ENCODE peak calls at places on chromosome 22, in ten cellular contexts. H is NCI-H446, D is T-helper 2 cell, Q is SHP77 treated with DMSO at 0.1 percent for 48 hours, X is astrocyte of the spinal cord, A is substantia nigra, T is GM19239, Z is cardiac fibroblast, I is iris pigment epithelial cell, S is hippocampal formation. J is an unnamed sample.

GRCh38 chr22:50192825-50193204 is 7.1 kb downstream of the TRABD start:
- DNase-seq in Q (no peak), X (no peak), H (no peak), S (no peak), T (no peak), D (peak; percentile 57), Z (no peak), I (no peak), A (no peak), J (no peak)

GRCh38 chr22:30188911-30189310 is 57.6 kb downstream of the LIF start:
- DNase-seq in Z (no peak), I (peak; percentile 58), Q (no peak), T (no peak), X (no peak), D (no peak), S (no peak), A (no peak), H (no peak), J (no peak)

GRCh38 chr22:46432164-46433068 is 96.9 kb downstream of the TRMU start:
- DNase-seq in X (no peak), H (no peak), A (no peak), S (no peak), D (peak; percentile 81), I (no peak), Z (no peak), Q (no peak), T (peak; percentile 71), J (peak; percentile 5)

GRCh38 chr22:39405346-39406085 is 5.9 kb downstream of the TAB1 start:
- DNase-seq in A (peak; percentile 24), T (no peak), D (no peak), H (no peak), I (peak; percentile 82), S (peak; percentile 46), X (peak; percentile 60), Q (no peak), Z (peak; percentile 80), J (no peak)

GRCh38 chr22:49207008-49207775 is 620.5 kb downstream of the BRD1 start:
- DNase-seq in D (no peak), A (no peak), S (no peak), X (no peak), H (no peak), T (no peak), Z (no peak), I (no peak), Q (no peak), J (no peak)

GRCh38 chr22:21946262-21946925 is 6.3 kb downstream of the PPM1F start:
- DNase-seq in X (no peak), A (no peak), Z (no peak), Q (no peak), H (no peak), S (no peak), D (no peak), I (no peak), T (no peak), J (peak; percentile 59)

GRCh38 chr22:37830093-37830842 is 7.1 kb downstream of the GALR3 start:
- DNase-seq in T (no peak), D (no peak), X (no peak), S (no peak), A (no peak), I (no peak), H (no peak), Q (no peak), Z (no peak), J (no peak)

GRCh38 chr22:36701941-36702640 is 1.5 kb downstream of the CACNG2 start:
- DNase-seq in A (no peak), T (no peak), S (no peak), X (no peak), Q (no peak), Z (no peak), D (no peak), I (no peak), H (no peak), J (no peak)

GRCh38 chr22:32331236-32331917 is 26.3 kb upstream of the RFPL3 start:
- DNase-seq in I (no peak), Q (no peak), A (no peak), D (no peak), S (no peak), T (no peak), Z (no peak), H (no peak), X (no peak), J (no peak)

GRCh38 chr22:29190915-29191314 is 14.8 kb upstream of the EMID1 start:
- DNase-seq in Q (no peak), X (no peak), I (no peak), S (no peak), A (no peak), T (no peak), Z (peak; percentile 9), D (no peak), H (no peak), J (no peak)

GRCh38 chr22:37502342-37503182 is 16.4 kb upstream of the MFNG start:
- DNase-seq in H (no peak), D (no peak), Z (no peak), T (no peak), S (no peak), Q (no peak), X (no peak), A (no peak), I (no peak), J (no peak)

GRCh38 chr22:27989758-27990450 is 70.8 kb upstream of the PITPNB start:
- DNase-seq in Q (no peak), A (no peak), I (no peak), Z (no peak), H (no peak), D (no peak), T (no peak), S (no peak), X (no peak), J (no peak)

GRCh38 chr22:46053563-46054090 is 76.7 kb upstream of the WNT7B start:
- DNase-seq in Q (no peak), H (no peak), T (no peak), I (peak; percentile 61), A (peak; percentile 90), X (peak; percentile 61), S (peak; percentile 89), Z (peak; percentile 79), D (peak; percentile 73), J (peak; percentile 85)

GRCh38 chr22:25013634-25014033 is 61.1 kb downstream of the KIAA1671 start:
- DNase-seq in X (no peak), H (no peak), Z (peak; percentile 36), A (no peak), Q (no peak), S (no peak), D (no peak), I (no peak), T (no peak), J (no peak)

GRCh38 chr22:39094717-39095389 is 2.2 kb upstream of the APOBEC3H start:
- DNase-seq in A (no peak), X (no peak), I (no peak), Z (no peak), H (no peak), Q (no peak), T (no peak), S (no peak), D (peak; percentile 60), J (no peak)

GRCh38 chr22:35311551-35311999 is 11.9 kb downstream of the TOM1 start:
- DNase-seq in T (no peak), Z (no peak), S (no peak), H (no peak), A (no peak), D (peak; percentile 40), Q (no peak), I (no peak), X (no peak), J (no peak)

GRCh38 chr22:47376901-47377520 is 614.6 kb downstream of the TBC1D22A start:
- DNase-seq in Q (no peak), Z (no peak), I (no peak), H (no peak), X (no peak), D (no peak), S (no peak), A (no peak), T (no peak), J (no peak)

GRCh38 chr22:22348127-22348814 is 103.7 kb downstream of the VPREB1 start:
- DNase-seq in T (no peak), H (no peak), A (peak; percentile 48), X (no peak), Z (no peak), S (peak; percentile 63), Q (no peak), D (no peak), I (no peak), J (peak; percentile 25)

GRCh38 chr22:20304646-20305045 is 15.2 kb downstream of the DGCR6L start:
- DNase-seq in I (no peak), S (no peak), T (no peak), D (no peak), Q (no peak), Z (no peak), A (no peak), X (no peak), H (no peak), J (no peak)

GRCh38 chr22:49147171-49147570 is 680.5 kb downstream of the BRD1 start:
- DNase-seq in Z (no peak), Q (no peak), I (no peak), S (no peak), D (no peak), X (no peak), H (no peak), A (no peak), T (no peak), J (no peak)

GRCh38 chr22:24427500-24428164 is at the start of gene ADORA2A:
- DNase-seq in A (no peak), Z (no peak), S (no peak), X (no peak), H (no peak), Q (no peak), D (peak; percentile 95), T (peak; percentile 85), I (no peak), J (no peak)

GRCh38 chr22:25742918-25743708 is 1.1 kb downstream of the MYO18B start:
- DNase-seq in D (no peak), S (no peak), H (no peak), X (no peak), T (no peak), Z (no peak), I (no peak), Q (no peak), A (no peak), J (peak; percentile 56)

J was measured in myocyte.